ENCODE peak calls at places on chromosomes 2 and 18, in four cellular contexts. G is A549, O is uterus, M is foreskin fibroblast. P is an unnamed sample.

GRCh38 chr2:1653956-1654695 is 90.2 kb downstream of the PXDN start:
- DNase-seq in O (no peak), G (no peak), M (peak), P (no peak)

GRCh38 chr2:203685789-203686433 is 20.5 kb upstream of the CD28 start:
- DNase-seq in O (no peak), M (no peak), G (no peak), P (no peak)

GRCh38 chr18:63132819-63133200 is 186.8 kb downstream of the BCL2 start:
- DNase-seq in M (no peak), O (no peak), G (no peak), P (no peak)

GRCh38 chr2:113406114-113406513 is 31.4 kb upstream of the ZNG1B start:
- DNase-seq in M (no peak), G (no peak), O (no peak), P (no peak)

GRCh38 chr2:156005999-156006712 is 326.4 kb downstream of the NR4A2 start:
- DNase-seq in M (no peak), O (no peak), G (no peak), P (no peak)

GRCh38 chr2:96158554-96158940 is 13.3 kb upstream of the DUSP2 start:
- DNase-seq in M (no peak), O (no peak), G (no peak), P (no peak)

GRCh38 chr2:29114841-29115609 is at the start of gene CLIP4:
- DNase-seq in M (peak), O (peak), G (peak), P (no peak)

GRCh38 chr18:48365965-48366364 is 43.2 kb downstream of the ZBTB7C start:
- DNase-seq in G (no peak), O (no peak), M (no peak), P (no peak)

GRCh38 chr2:56132138-56132537 is 51.7 kb upstream of the CCDC85A start:
- DNase-seq in M (peak), G (peak), O (no peak), P (peak)

GRCh38 chr2:10159086-10159485 is 36.5 kb downstream of the RRM2 start:
- DNase-seq in G (no peak), O (no peak), M (no peak), P (no peak)

GRCh38 chr2:213187386-213187785 is 36.0 kb upstream of the IKZF2 start:
- DNase-seq in G (no peak), M (no peak), O (no peak), P (no peak)

GRCh38 chr18:44589709-44590108 is 91.0 kb upstream of the SETBP1 start:
- DNase-seq in G (no peak), M (peak), O (no peak), P (peak)

GRCh38 chr2:33153008-33153407 is 206.3 kb downstream of the LTBP1 start:
- DNase-seq in M (peak), G (no peak), O (no peak), P (no peak)

GRCh38 chr2:134657650-134658250 is 61.0 kb downstream of the TMEM163 start:
- DNase-seq in G (no peak), M (no peak), O (no peak), P (no peak)

GRCh38 chr2:66815886-66816285 is 381.0 kb downstream of the MEIS1 start:
- DNase-seq in G (no peak), O (no peak), M (no peak), P (no peak)

GRCh38 chr18:25399554-25399953 is 47.6 kb upstream of the ZNF521 start:
- DNase-seq in G (no peak), M (no peak), O (no peak), P (no peak)

GRCh38 chr2:67374481-67374880 is 22.7 kb upstream of the ETAA1 start:
- DNase-seq in O (no peak), G (no peak), M (no peak), P (no peak)

GRCh38 chr2:146108993-146109392 is 1589.1 kb upstream of the ZEB2 start:
- DNase-seq in O (no peak), G (no peak), M (no peak), P (no peak)

GRCh38 chr2:217364224-217364623 is 504.4 kb upstream of the TNP1 start:
- DNase-seq in O (no peak), G (no peak), M (no peak), P (no peak)

GRCh38 chr2:5742126-5742525 is 49.9 kb downstream of the SOX11 start:
- DNase-seq in O (no peak), M (no peak), G (no peak), P (no peak)

GRCh38 chr2:96625571-96626552 is 12.2 kb downstream of the KANSL3 start:
- DNase-seq in G (no peak), M (no peak), O (no peak), P (no peak)

GRCh38 chr18:58761241-58761969 is 90.1 kb downstream of the MALT1 start:
- DNase-seq in G (no peak), O (no peak), M (no peak), P (no peak)

GRCh38 chr18:60246606-60247005 is 126.0 kb downstream of the MC4R start:
- DNase-seq in M (no peak), G (no peak), O (no peak), P (no peak)

GRCh38 chr2:128801581-128801980 is 482.9 kb upstream of the HS6ST1 start:
- DNase-seq in O (no peak), G (no peak), M (no peak), P (no peak)

GRCh38 chr18:46706968-46707367 is 49.9 kb downstream of the ST8SIA5 start:
- DNase-seq in O (no peak), M (peak), G (no peak), P (no peak)

GRCh38 chr2:95272781-95273180 is 1.5 kb upstream of the PROM2 start:
- DNase-seq in O (no peak), M (no peak), G (no peak), P (no peak)

GRCh38 chr18:70558371-70558770 is 269.5 kb downstream of the SOCS6 start:
- DNase-seq in O (no peak), G (no peak), M (no peak), P (no peak)

GRCh38 chr2:152847067-152847466 is 128.6 kb downstream of the ARL6IP6 start:
- DNase-seq in G (no peak), M (peak), O (peak), P (no peak)

GRCh38 chr2:42788-43187 is 3.5 kb downstream of the FAM110C start:
- DNase-seq in M (no peak), G (no peak), O (no peak), P (no peak)

GRCh38 chr18:3585656-3586509 is 135.9 kb downstream of the TGIF1 start:
- DNase-seq in G (peak), M (peak), O (peak), P (no peak)

GRCh38 chr18:58451972-58452334 is 176.9 kb downstream of the ALPK2 start:
- DNase-seq in G (no peak), M (no peak), O (no peak), P (no peak)

GRCh38 chr2:238969857-238970256 is 122.0 kb downstream of the TWIST2 start:
- DNase-seq in M (no peak), G (no peak), O (no peak), P (no peak)

GRCh38 chr18:80246656-80247402 is 485 bp downstream of the PARD6G start:
- DNase-seq in G (peak), M (no peak), O (peak), P (no peak)

GRCh38 chr18:506264-506663 is 5.8 kb upstream of the COLEC12 start:
- DNase-seq in O (no peak), G (no peak), M (no peak), P (no peak)

GRCh38 chr2:9139491-9140443 is 66.8 kb upstream of the ASAP2 start:
- DNase-seq in O (peak), M (peak), G (peak), P (no peak)

GRCh38 chr2:67259581-67260347 is 137.4 kb upstream of the ETAA1 start:
- DNase-seq in M (peak), G (peak), O (peak), P (peak)

GRCh38 chr2:62774555-62775366 is 69.2 kb downstream of the EHBP1 start:
- DNase-seq in M (peak), O (no peak), G (no peak), P (peak)

GRCh38 chr2:62770629-62771028 is 65.1 kb downstream of the EHBP1 start:
- DNase-seq in M (no peak), G (no peak), O (no peak), P (no peak)

DNA sequence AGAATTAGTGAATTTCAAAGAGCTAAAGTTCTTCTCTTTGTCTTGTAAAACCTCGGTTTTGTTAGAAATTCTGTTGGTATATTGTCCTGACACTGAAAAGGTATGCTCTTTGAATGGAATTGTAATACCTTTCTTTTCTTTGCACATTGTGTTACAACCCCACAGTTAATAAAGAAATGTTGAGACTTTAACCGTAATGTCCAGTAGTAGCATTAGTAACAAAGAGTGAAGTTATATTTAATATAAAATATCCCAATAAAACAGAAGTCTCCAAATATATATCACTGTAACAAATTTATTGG is 69.8 kb downstream of the EHBP1 start:
- DNase-seq in O (no peak), M (no peak), G (no peak), P (no peak)
- TF ChIP-seq CTCF in O (no peak), M (no peak), G (no peak), P (no peak)

GRCh38 chr2:126776701-126777619 is 121.0 kb downstream of the GYPC start:
- DNase-seq in O (peak), M (peak), G (peak), P (peak)
- H3K4me3 ChIP-seq in O (peak), M (peak), G (peak), P (peak)

DNA sequence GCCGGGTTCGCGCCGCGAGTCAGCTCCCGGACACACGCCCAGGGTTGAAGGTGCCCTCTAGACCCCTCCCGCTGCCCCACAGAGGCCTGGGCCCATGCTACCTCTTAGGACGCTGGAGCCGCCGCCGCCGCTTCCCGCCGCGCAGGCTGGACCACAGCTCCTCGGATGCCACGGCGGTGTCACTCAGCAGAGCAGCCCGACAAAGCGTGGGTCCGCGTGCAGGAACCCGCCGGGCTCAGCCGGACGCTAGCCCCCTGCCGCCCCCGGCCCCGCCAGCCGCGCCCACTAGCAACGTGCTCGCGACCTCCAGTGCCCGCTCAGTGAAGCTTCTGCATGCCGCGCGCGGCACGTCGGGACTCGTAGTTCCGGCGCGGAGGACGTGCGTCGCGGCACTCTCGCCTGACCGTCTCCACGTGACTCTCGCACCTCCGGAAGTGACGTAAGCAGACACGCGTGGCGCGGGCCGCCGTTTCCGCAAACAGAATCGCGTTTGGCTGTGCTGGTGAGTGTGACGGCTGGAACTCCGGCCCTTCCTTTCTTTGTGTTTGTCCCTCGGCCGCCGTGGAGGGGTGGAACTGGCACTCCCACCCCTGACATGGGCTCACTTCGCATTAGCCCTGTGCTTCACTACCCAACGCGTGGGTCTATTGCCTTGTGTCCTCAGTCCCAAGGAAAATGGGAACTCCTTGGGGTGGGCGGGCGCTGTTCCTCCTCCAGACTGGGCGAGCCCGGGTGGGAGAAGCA is at the start of the genes FAM210A and RNMT:
- DNase-seq in M (peak), O (peak), G (peak), P (peak)
- TF ChIP-seq CTCF in M (no peak), O (peak), G (no peak), P (no peak)

GRCh38 chr2:23420091-23420839 is 35.3 kb downstream of the KLHL29 start:
- DNase-seq in G (no peak), O (peak), M (no peak), P (no peak)
- H3K4me3 ChIP-seq in G (no peak), O (no peak), M (no peak), P (no peak)

P was measured in HFF-Myc.